ENCODE peak calls at places on chromosomes 5 and 9, in ten cellular contexts. R, G, C, F, B, Q, H, I, T and N are unnamed samples.

GRCh38 chr5:154095819-154096380 is 57.1 kb downstream of the MFAP3 start:
- DNase-seq in R (no peak), G (no peak), C (no peak), F (no peak), B (no peak), Q (no peak), H (no peak), I (no peak), T (no peak), N (no peak)

GRCh38 chr9:88835038-88835466 is 156.2 kb upstream of the S1PR3 start:
- DNase-seq in R (no peak), G (peak), C (peak), F (no peak), B (peak), Q (peak), H (no peak), I (peak), T (no peak), N (peak)

GRCh38 chr5:760363-761205 is 23.9 kb downstream of the ZDHHC11B start:
- DNase-seq in R (peak), G (no peak), C (no peak), F (no peak), B (no peak), Q (no peak), H (no peak), I (no peak), T (no peak), N (no peak)

GRCh38 chr5:135189024-135189423 is 155.0 kb upstream of the PITX1 start:
- DNase-seq in R (no peak), G (no peak), C (no peak), F (no peak), B (no peak), Q (no peak), H (no peak), I (no peak), T (peak), N (no peak)

GRCh38 chr5:168603776-168604175 is 24.6 kb upstream of the PANK3 start:
- DNase-seq in R (no peak), G (no peak), C (peak), F (no peak), B (no peak), Q (peak), H (no peak), I (no peak), T (no peak), N (peak)

GRCh38 chr9:81588148-81588874 is 101.0 kb downstream of the TLE1 start:
- DNase-seq in R (no peak), G (peak), C (peak), F (no peak), B (no peak), Q (peak), H (peak), I (peak), T (no peak), N (peak)

GRCh38 chr9:105760053-105760452 is 65.7 kb downstream of the TMEM38B start:
- DNase-seq in R (no peak), G (peak), C (no peak), F (no peak), B (no peak), Q (peak), H (no peak), I (no peak), T (no peak), N (peak)

GRCh38 chr5:62354028-62354874 is 48.2 kb downstream of the KIF2A start:
- DNase-seq in R (no peak), G (peak), C (peak), F (no peak), B (peak), Q (peak), H (peak), I (no peak), T (no peak), N (peak)

GRCh38 chr5:151904921-151905320 is 19.7 kb downstream of the GLRA1 start:
- DNase-seq in R (no peak), G (no peak), C (no peak), F (no peak), B (no peak), Q (no peak), H (no peak), I (no peak), T (no peak), N (peak)

GRCh38 chr5:17898766-17899165 is 264.5 kb downstream of the TAF11L14 start:
- DNase-seq in R (no peak), G (no peak), C (no peak), F (no peak), B (no peak), Q (no peak), H (no peak), I (no peak), T (no peak), N (no peak)

GRCh38 chr9:126108240-126108639 is 218.4 kb upstream of the MVB12B start:
- DNase-seq in R (peak), G (no peak), C (peak), F (no peak), B (no peak), Q (no peak), H (no peak), I (no peak), T (no peak), N (peak)

GRCh38 chr9:103364753-103365152 is 369.6 kb downstream of the CYLC2 start:
- DNase-seq in R (no peak), G (no peak), C (peak), F (no peak), B (no peak), Q (peak), H (no peak), I (no peak), T (no peak), N (peak)

GRCh38 chr5:14414615-14415515 is 166.7 kb upstream of the OTULINL start:
- DNase-seq in R (no peak), G (no peak), C (no peak), F (no peak), B (peak), Q (no peak), H (no peak), I (no peak), T (no peak), N (no peak)

DNA sequence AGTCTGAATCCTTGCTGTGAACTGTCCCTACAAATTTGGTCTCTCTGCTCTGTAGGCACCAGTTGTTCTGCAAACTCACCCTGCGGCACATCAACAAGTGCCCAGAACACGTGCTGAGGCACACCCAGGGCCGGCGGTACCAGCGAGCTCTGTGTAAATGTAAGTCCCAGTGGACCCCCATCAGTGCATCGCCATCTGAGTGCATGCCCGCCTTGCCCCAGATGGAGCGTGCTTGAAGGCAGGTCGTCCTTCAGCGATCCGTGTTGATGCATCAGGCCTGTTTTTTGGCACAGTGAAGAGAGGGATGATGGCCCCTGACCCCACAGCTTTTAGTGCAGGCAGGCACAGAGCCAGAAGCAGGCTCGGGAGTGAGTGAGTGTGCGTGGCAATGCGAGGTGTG is 1.3 kb downstream of the SURF2 start:
- DNase-seq in R (no peak), G (no peak), C (no peak), F (no peak), B (no peak), Q (no peak), H (no peak), I (no peak), T (no peak), N (no peak)
- H3K4me3 ChIP-seq in R (no peak), G (no peak), C (no peak), F (no peak), B (no peak), Q (no peak), H (peak), I (no peak), T (no peak), N (no peak)

DNA sequence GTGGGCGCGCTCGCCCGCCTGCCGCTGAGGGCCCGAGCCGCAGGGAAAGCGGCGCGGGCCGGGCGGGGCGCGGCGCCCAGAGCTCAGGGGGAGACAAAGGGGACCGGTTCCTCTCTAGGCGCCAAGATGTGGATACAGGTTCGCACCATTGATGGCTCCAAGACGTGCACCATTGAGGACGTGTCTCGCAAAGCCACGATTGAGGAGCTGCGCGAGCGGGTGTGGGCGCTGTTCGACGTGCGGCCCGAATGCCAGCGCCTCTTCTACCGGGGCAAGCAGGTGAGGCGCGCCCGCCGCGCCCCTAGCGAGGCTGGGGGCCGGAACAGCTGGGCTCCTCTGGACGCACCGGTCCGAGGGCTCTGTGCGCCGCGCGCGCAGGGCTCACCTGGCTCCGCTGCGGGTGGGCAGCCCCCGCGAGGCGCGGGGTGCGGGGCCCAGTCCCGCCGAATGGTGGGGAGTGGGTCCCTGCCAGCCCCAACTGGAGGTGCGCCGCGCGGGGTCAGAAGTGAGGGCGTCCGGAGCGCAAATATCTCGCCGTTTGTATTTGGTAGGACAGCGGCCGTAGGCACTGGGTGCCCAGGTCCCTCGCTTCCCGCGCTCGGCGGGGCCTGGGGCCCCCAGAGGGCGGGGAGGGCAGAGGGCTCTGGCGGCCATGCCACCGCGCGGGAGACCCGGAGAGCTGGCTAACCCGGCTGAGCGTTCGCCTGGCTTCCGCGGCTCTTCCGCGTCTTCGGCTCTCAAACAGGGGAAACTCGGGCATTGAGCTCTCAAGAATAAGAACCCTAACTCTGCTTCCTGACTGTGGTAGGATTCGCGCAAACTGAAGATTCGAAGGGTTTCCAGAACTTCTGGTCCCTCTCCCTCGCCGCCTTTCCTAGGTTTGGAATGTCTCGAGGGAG is 615 bp downstream of the UHRF2 start:
- DNase-seq in R (peak), G (no peak), C (peak), F (peak), B (peak), Q (peak), H (no peak), I (peak), T (no peak), N (peak)
- TF ChIP-seq CTCF in R (no peak), G (no peak), C (no peak), F (no peak), B (no peak), Q (no peak), H (no peak), I (no peak), T (no peak), N (no peak)

DNA sequence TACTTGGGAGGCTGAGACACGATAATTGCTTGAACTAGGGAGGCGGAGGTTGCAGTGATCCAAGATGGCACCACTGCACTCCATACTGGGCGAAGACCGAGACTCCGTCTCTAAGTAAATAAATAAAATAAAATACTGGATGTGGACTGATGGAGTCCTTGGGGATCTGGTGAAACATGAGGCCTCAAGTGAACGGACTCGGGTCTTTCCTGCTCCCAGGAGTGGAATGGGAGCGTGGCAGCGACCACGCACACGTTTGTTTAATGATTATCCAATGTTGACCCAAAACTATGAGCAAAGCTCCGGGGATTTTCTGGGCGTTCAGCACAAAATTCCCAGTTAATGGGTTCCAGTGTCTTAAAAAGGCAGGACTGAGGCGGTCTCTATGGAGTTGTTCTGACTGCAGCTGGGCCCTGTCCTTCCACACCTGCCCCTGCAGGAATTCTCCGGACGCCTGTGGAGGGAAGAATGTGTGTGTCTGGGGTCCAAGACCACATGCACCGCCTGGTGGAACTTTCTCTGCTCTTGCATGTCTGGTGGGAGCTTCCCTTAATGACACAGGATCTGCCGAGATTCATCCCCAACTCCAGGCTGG is 26.6 kb downstream of the NEK6 start:
- DNase-seq in R (no peak), G (peak), C (peak), F (no peak), B (no peak), Q (peak), H (no peak), I (no peak), T (no peak), N (no peak)
- H3K4me3 ChIP-seq in R (no peak), G (no peak), C (no peak), F (no peak), B (no peak), Q (no peak), H (no peak), I (no peak), T (no peak), N (no peak)

GRCh38 chr5:171606414-171607024 is 179.1 kb upstream of the SMIM23 start:
- DNase-seq in R (no peak), G (peak), C (peak), F (no peak), B (no peak), Q (peak), H (no peak), I (no peak), T (no peak), N (no peak)
- TF ChIP-seq CTCF in R (peak), G (peak), C (peak), F (no peak), B (peak), Q (peak), H (peak), I (no peak), T (peak), N (peak)

GRCh38 chr5:138876811-138877210 is 1.7 kb upstream of the LRRTM2 start:
- DNase-seq in R (no peak), G (no peak), C (no peak), F (no peak), B (no peak), Q (no peak), H (no peak), I (no peak), T (no peak), N (no peak)

GRCh38 chr5:138874771-138875628 is at the start of gene LRRTM2:
- DNase-seq in R (no peak), G (peak), C (peak), F (no peak), B (no peak), Q (peak), H (peak), I (no peak), T (no peak), N (peak)

GRCh38 chr5:138873886-138874200 is 1.3 kb downstream of the LRRTM2 start:
- DNase-seq in R (no peak), G (no peak), C (no peak), F (no peak), B (no peak), Q (no peak), H (no peak), I (no peak), T (no peak), N (no peak)

GRCh38 chr5:138873096-138873885 is 1.8 kb downstream of the LRRTM2 start:
- DNase-seq in R (no peak), G (no peak), C (no peak), F (no peak), B (no peak), Q (no peak), H (no peak), I (no peak), T (no peak), N (no peak)

DNA sequence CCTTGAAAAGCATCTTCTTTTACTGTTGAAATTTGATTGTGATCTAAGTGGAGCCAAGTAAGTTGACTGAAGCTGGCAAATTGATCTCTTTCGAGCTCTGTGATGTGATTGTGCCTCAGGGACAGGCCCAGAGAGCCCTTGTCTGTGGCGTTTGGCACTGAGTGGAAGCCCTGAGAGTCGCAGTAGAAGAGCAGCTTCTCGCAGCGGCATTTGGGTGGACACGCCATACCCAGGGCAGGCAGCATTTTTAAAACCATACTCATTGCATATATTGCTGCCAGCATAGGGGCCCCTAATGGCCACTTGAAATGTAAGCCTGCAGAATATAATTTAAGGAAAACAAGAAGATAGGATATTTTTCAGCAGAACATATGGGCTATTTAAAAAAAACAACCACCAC is 894 bp downstream of the LRRTM2 start:
- DNase-seq in R (no peak), G (peak), C (no peak), F (no peak), B (no peak), Q (no peak), H (no peak), I (no peak), T (no peak), N (no peak)
- H3K4me3 ChIP-seq in R (no peak), G (no peak), C (peak), F (no peak), B (no peak), Q (no peak), H (peak), I (no peak), T (no peak), N (no peak)

DNA sequence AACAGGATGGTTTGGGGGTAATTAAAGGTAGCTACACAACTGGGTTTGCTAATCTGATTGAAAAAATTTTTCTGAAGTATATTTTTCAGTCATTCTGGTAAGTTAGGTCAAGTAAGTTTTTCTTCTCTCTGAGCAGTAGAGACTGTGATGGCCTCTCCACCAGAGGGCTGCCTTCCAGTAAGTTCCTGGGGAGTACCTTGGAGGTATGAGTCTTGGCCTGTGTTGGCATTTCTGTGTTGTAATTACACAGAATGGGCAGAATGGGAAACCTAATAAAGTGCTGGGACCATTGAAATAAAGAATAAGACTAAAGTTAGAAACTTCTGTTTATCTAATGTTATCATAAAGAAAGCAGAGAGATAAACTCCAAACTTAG is 430.8 kb downstream of the ARHGEF28 start:
- DNase-seq in R (no peak), G (peak), C (peak), F (no peak), B (no peak), Q (peak), H (no peak), I (peak), T (no peak), N (peak)
- TF ChIP-seq CTCF in R (peak), G (peak), C (peak), F (peak), B (peak), Q (peak), H (peak), I (no peak), T (peak), N (peak)

GRCh38 chr5:143986567-143987242 is 174.7 kb downstream of the HMHB1 start:
- DNase-seq in R (no peak), G (peak), C (peak), F (no peak), B (no peak), Q (peak), H (peak), I (no peak), T (no peak), N (peak)
- H3K4me3 ChIP-seq in R (no peak), G (no peak), C (no peak), F (no peak), B (no peak), Q (no peak), H (no peak), I (no peak), T (no peak), N (no peak)

DNA sequence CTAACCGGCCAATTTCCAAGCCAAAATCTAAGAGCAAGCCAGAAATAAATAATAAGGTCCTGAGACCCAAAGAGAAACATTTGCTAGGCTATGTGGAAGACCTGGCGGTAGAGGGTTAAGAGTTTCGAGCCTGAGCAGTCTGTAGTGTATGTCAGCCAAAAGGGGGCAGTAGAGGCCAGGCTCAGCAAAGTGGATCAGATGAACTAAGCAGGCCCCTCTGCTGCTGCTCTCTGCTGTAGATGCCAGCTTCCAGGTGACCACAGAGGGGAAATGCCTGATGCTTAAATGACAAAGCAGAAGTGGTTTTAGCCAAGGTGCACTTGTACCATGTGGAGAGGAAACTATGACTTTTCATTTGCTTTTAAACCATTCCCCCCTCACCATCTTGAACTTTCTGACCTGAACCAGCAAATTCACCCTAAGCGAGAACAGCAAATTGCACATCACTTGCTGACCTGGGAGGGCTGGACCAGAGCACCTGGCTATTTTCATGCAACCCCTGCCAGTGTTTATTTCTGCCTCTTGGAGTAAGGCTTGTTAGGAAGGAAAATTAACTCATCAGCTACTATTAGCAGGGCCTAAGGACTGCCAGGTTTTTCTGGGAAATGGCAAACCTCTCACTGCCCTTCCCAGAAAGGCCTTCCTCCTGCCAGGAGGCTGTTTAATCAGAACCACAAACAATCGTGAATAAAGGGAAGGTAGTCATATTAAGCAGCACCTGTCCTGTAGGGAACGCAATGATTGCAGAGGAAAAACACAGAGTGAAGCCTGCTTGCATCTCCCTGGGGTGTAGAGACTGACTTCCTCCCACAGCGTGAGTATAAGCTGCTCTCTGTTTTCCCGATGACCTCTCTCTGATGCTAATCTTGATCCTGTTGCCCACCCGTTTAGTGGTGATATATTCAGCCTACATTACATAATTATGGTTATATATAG is 818.2 kb downstream of the TLR4 start:
- DNase-seq in R (peak), G (no peak), C (peak), F (peak), B (peak), Q (peak), H (no peak), I (peak), T (no peak), N (peak)
- TF ChIP-seq CTCF in R (peak), G (peak), C (peak), F (peak), B (peak), Q (peak), H (no peak), I (no peak), T (peak), N (peak)

GRCh38 chr5:50501510-50502209 is 60.6 kb upstream of the EMB start:
- DNase-seq in R (no peak), G (no peak), C (no peak), F (no peak), B (peak), Q (no peak), H (no peak), I (no peak), T (no peak), N (no peak)
- H3K4me3 ChIP-seq in R (no peak), G (no peak), C (no peak), F (no peak), B (no peak), Q (no peak), H (no peak), I (no peak), T (no peak), N (no peak)